ENCODE peak calls at places on chromosomes 3 and 15, in six cellular contexts. S is cardiac muscle cell; T is BJ; E is neural progenitor cell; N is stimulated activated CD4-positive, alpha-beta T cell treated with anti-CD3 and anti-CD28 coated beads, Interleukin-15, amount 100 ng/mL, for 24 hours; D is activated CD8-positive, alpha-beta memory T cell treated with anti-CD3 and anti-CD28 coated beads, Interleukin-2, amount 10 ng/mL, durations not matched to agents 7 days and 5 days. Z is an unnamed sample.

GRCh38 chr3:53941945-53942344 is 50.3 kb upstream of the SELENOK start:
- DNase-seq in S (peak), T (no peak), E (peak), N (no peak), D (no peak), Z (no peak)

GRCh38 chr15:80059786-80060489 is 462 bp downstream of the ZFAND6 start:
- DNase-seq in S (peak), T (no peak), E (peak), N (peak), D (no peak), Z (peak)

GRCh38 chr3:68878322-68878721 is 54.0 kb downstream of the TAFA4 start:
- DNase-seq in S (peak), T (no peak), E (peak), N (no peak), D (no peak), Z (peak)

GRCh38 chr3:150068440-150069157 is 97.9 kb upstream of the PFN2 start:
- DNase-seq in S (no peak), T (no peak), E (no peak), N (no peak), D (no peak), Z (no peak)

GRCh38 chr15:42385980-42386695 is 26.8 kb downstream of the CAPN3 start:
- DNase-seq in S (peak), T (no peak), E (no peak), N (no peak), D (no peak), Z (no peak)

GRCh38 chr15:76903251-76903681 is 1.9 kb downstream of the SCAPER start:
- DNase-seq in S (peak), T (peak), E (peak), N (no peak), D (no peak), Z (no peak)

GRCh38 chr3:81277853-81278252 is 483.6 kb downstream of the GBE1 start:
- DNase-seq in S (peak), T (no peak), E (no peak), N (no peak), D (no peak), Z (no peak)

GRCh38 chr15:25737218-25737643 is 125.9 kb downstream of the ATP10A start:
- DNase-seq in S (no peak), T (no peak), E (no peak), N (no peak), D (no peak), Z (no peak)

GRCh38 chr3:197471221-197472010 is 84.4 kb downstream of the BDH1 start:
- DNase-seq in S (no peak), T (no peak), E (no peak), N (no peak), D (no peak), Z (no peak)

GRCh38 chr15:77107531-77108355 is 36.8 kb upstream of the TSPAN3 start:
- DNase-seq in S (peak), T (no peak), E (peak), N (peak), D (peak), Z (peak)

GRCh38 chr15:96359371-96359771 is 28.9 kb downstream of the NR2F2 start:
- DNase-seq in S (no peak), T (no peak), E (peak), N (no peak), D (no peak), Z (no peak)

GRCh38 chr15:85899927-85900326 is 105.2 kb upstream of the KLHL25 start:
- DNase-seq in S (no peak), T (no peak), E (no peak), N (no peak), D (no peak), Z (no peak)

GRCh38 chr3:149523899-149524298 is 49.4 kb downstream of the TM4SF4 start:
- DNase-seq in S (no peak), T (no peak), E (no peak), N (no peak), D (no peak), Z (no peak)

GRCh38 chr3:129327510-129327909 is 48.8 kb downstream of the HMCES start:
- DNase-seq in S (no peak), T (no peak), E (no peak), N (no peak), D (no peak), Z (no peak)

GRCh38 chr3:187263270-187263669 is 28.3 kb downstream of the MASP1 start:
- DNase-seq in S (no peak), T (peak), E (no peak), N (no peak), D (no peak), Z (no peak)

GRCh38 chr3:44478055-44478468 is 592 bp upstream of the ZNF445 start:
- DNase-seq in S (no peak), T (no peak), E (no peak), N (no peak), D (no peak), Z (peak)

GRCh38 chr15:66588971-66589370 is 23.2 kb upstream of the LCTL start:
- DNase-seq in S (no peak), T (no peak), E (no peak), N (no peak), D (no peak), Z (no peak)

GRCh38 chr3:99757948-99758347 is 59.7 kb upstream of the CMSS1 start:
- DNase-seq in S (no peak), T (no peak), E (no peak), N (no peak), D (no peak), Z (no peak)

Z was measured in A549.